ENCODE peak calls at places on chromosome 16, in five cellular contexts. One of them, this sample, is unnamed.

GRCh38 chr16:81697321-81697885 is 81.7 kb upstream of the PLCG2 start:
- DNase-seq in A549: peak; percentile 76
- DNase-seq in WTC11: peak; percentile 84
- DNase-seq in H1: peak; percentile 57
- DNase-seq in K562: peak; percentile 68
- DNase-seq in this sample: peak; percentile 54

GRCh38 chr16:27839419-27839818 is 224.1 kb downstream of the GSG1L start:
- DNase-seq in A549: no peak
- DNase-seq in WTC11: no peak
- DNase-seq in H1: no peak
- DNase-seq in K562: peak; percentile 39
- DNase-seq in this sample: peak; percentile 7

GRCh38 chr16:89319883-89320716 is 102.6 kb downstream of the ZNF778 start:
- DNase-seq in A549: peak; percentile 79
- DNase-seq in WTC11: no peak
- DNase-seq in H1: no peak
- DNase-seq in K562: peak; percentile 74
- DNase-seq in this sample: peak; percentile 85

GRCh38 chr16:65121870-65122723 is at the start of gene CDH11:
- DNase-seq in A549: no peak
- DNase-seq in WTC11: peak; percentile 70
- DNase-seq in H1: no peak
- DNase-seq in K562: no peak
- DNase-seq in this sample: peak; percentile 82

GRCh38 chr16:87570938-87571867 is 31.1 kb upstream of the JPH3 start:
- DNase-seq in A549: peak; percentile 76
- DNase-seq in WTC11: peak; percentile 85
- DNase-seq in H1: no peak
- DNase-seq in K562: peak; percentile 68
- DNase-seq in this sample: peak; percentile 53

GRCh38 chr16:24525970-24526559 is 13.3 kb upstream of the RBBP6 start:
- DNase-seq in A549: peak; percentile 82
- DNase-seq in WTC11: no peak
- DNase-seq in H1: no peak
- DNase-seq in K562: no peak
- DNase-seq in this sample: no peak

GRCh38 chr16:65336169-65336568 is 214.3 kb upstream of the CDH11 start:
- DNase-seq in A549: no peak
- DNase-seq in WTC11: no peak
- DNase-seq in H1: no peak
- DNase-seq in K562: no peak
- DNase-seq in this sample: peak; percentile 77

GRCh38 chr16:49504023-49504364 is 130.4 kb downstream of the C16orf78 start:
- DNase-seq in A549: no peak
- DNase-seq in WTC11: no peak
- DNase-seq in H1: no peak
- DNase-seq in K562: no peak
- DNase-seq in this sample: no peak

GRCh38 chr16:2815299-2815771 is 1.7 kb upstream of the PRSS21 start:
- DNase-seq in A549: no peak
- DNase-seq in WTC11: no peak
- DNase-seq in H1: no peak
- DNase-seq in K562: no peak
- DNase-seq in this sample: no peak

GRCh38 chr16:71296584-71297133 is 7.5 kb upstream of the CMTR2 start:
- DNase-seq in A549: no peak
- DNase-seq in WTC11: no peak
- DNase-seq in H1: no peak
- DNase-seq in K562: no peak
- DNase-seq in this sample: no peak

GRCh38 chr16:84423416-84423837 is 55.1 kb downstream of the ATP2C2 start:
- DNase-seq in A549: peak; percentile 80
- DNase-seq in WTC11: no peak
- DNase-seq in H1: no peak
- DNase-seq in K562: peak; percentile 73
- DNase-seq in this sample: peak; percentile 52

GRCh38 chr16:85168732-85169256 is 56.5 kb upstream of the CIBAR2 start:
- DNase-seq in A549: no peak
- DNase-seq in WTC11: peak; percentile 61
- DNase-seq in H1: no peak
- DNase-seq in K562: peak; percentile 97
- DNase-seq in this sample: peak; percentile 52

GRCh38 chr16:85046957-85047866 is 19.6 kb downstream of the KIAA0513 start:
- DNase-seq in A549: no peak
- DNase-seq in WTC11: no peak
- DNase-seq in H1: no peak
- DNase-seq in K562: peak; percentile 88
- DNase-seq in this sample: no peak

GRCh38 chr16:49952386-49952785 is 72.6 kb upstream of the CNEP1R1 start:
- DNase-seq in A549: peak; percentile 16
- DNase-seq in WTC11: no peak
- DNase-seq in H1: no peak
- DNase-seq in K562: no peak
- DNase-seq in this sample: no peak

GRCh38 chr16:1413684-1414531 is 596 bp downstream of the UNKL start:
- DNase-seq in A549: peak; percentile 79
- DNase-seq in WTC11: peak; percentile 85
- DNase-seq in H1: peak; percentile 43
- DNase-seq in K562: peak; percentile 76
- DNase-seq in this sample: peak; percentile 27

GRCh38 chr16:1412847-1413246 is 1.7 kb downstream of the UNKL start:
- DNase-seq in A549: no peak
- DNase-seq in WTC11: no peak
- DNase-seq in H1: no peak
- DNase-seq in K562: no peak
- DNase-seq in this sample: no peak

GRCh38 chr16:1416521-1416941 is 2.0 kb upstream of the UNKL start:
- DNase-seq in A549: peak; percentile 45
- DNase-seq in WTC11: no peak
- DNase-seq in H1: no peak
- DNase-seq in K562: no peak
- DNase-seq in this sample: no peak

GRCh38 chr16:1420111-1420539 is 422 bp downstream of the UQCC4 start:
- DNase-seq in A549: no peak
- DNase-seq in WTC11: no peak
- DNase-seq in H1: no peak
- DNase-seq in K562: no peak
- DNase-seq in this sample: no peak

GRCh38 chr16:1414532-1415265 is at the start of gene UNKL:
- DNase-seq in A549: peak; percentile 55
- DNase-seq in WTC11: peak; percentile 80
- DNase-seq in H1: no peak
- DNase-seq in K562: peak; percentile 92
- DNase-seq in this sample: peak; percentile 43
- TF ChIP-seq USF2 in A549: no peak
- TF ChIP-seq USF2 in WTC11: no peak
- TF ChIP-seq USF2 in H1: no peak
- TF ChIP-seq USF2 in K562: no peak
- TF ChIP-seq USF2 in this sample: no peak

GRCh38 chr16:4805231-4805630 is 2.8 kb upstream of the ROGDI start:
- DNase-seq in A549: no peak
- DNase-seq in WTC11: no peak
- DNase-seq in H1: no peak
- DNase-seq in K562: no peak
- DNase-seq in this sample: no peak
- TF ChIP-seq USF2 in A549: no peak
- TF ChIP-seq USF2 in WTC11: no peak
- TF ChIP-seq USF2 in H1: no peak
- TF ChIP-seq USF2 in K562: no peak
- TF ChIP-seq USF2 in this sample: no peak

GRCh38 chr16:75938818-75939217 is 212.5 kb upstream of the CPHXL start:
- DNase-seq in A549: no peak
- DNase-seq in WTC11: no peak
- DNase-seq in H1: no peak
- DNase-seq in K562: no peak
- DNase-seq in this sample: peak; percentile 67
- TF ChIP-seq USF2 in A549: no peak
- TF ChIP-seq USF2 in WTC11: no peak
- TF ChIP-seq USF2 in H1: no peak
- TF ChIP-seq USF2 in K562: no peak
- TF ChIP-seq USF2 in this sample: no peak

GRCh38 chr16:1061769-1062505 is 10.6 kb upstream of the SSTR5 start:
- DNase-seq in A549: no peak
- DNase-seq in WTC11: no peak
- DNase-seq in H1: no peak
- DNase-seq in K562: no peak
- DNase-seq in this sample: no peak
- TF ChIP-seq USF2 in A549: no peak
- TF ChIP-seq USF2 in WTC11: no peak
- TF ChIP-seq USF2 in H1: no peak
- TF ChIP-seq USF2 in K562: no peak
- TF ChIP-seq USF2 in this sample: no peak

GRCh38 chr16:13012591-13012990 is 111.2 kb downstream of the SHISA9 start:
- DNase-seq in A549: no peak
- DNase-seq in WTC11: no peak
- DNase-seq in H1: no peak
- DNase-seq in K562: no peak
- DNase-seq in this sample: no peak
- TF ChIP-seq USF2 in A549: no peak
- TF ChIP-seq USF2 in WTC11: no peak
- TF ChIP-seq USF2 in H1: no peak
- TF ChIP-seq USF2 in K562: no peak
- TF ChIP-seq USF2 in this sample: no peak

GRCh38 chr16:30663820-30664528 is 5.7 kb downstream of the FBRS start:
- DNase-seq in A549: no peak
- DNase-seq in WTC11: no peak
- DNase-seq in H1: no peak
- DNase-seq in K562: peak; percentile 33
- DNase-seq in this sample: no peak

GRCh38 chr16:30660424-30661251 is 2.4 kb downstream of the FBRS start:
- DNase-seq in A549: no peak
- DNase-seq in WTC11: no peak
- DNase-seq in H1: no peak
- DNase-seq in K562: peak; percentile 9
- DNase-seq in this sample: peak; percentile 58

GRCh38 chr16:30663038-30663437 is 4.8 kb downstream of the FBRS start:
- DNase-seq in A549: no peak
- DNase-seq in WTC11: no peak
- DNase-seq in H1: no peak
- DNase-seq in K562: no peak
- DNase-seq in this sample: no peak

GRCh38 chr16:30664616-30665109 is 6.4 kb downstream of the FBRS start:
- DNase-seq in A549: no peak
- DNase-seq in WTC11: no peak
- DNase-seq in H1: no peak
- DNase-seq in K562: no peak
- DNase-seq in this sample: no peak

GRCh38 chr16:30662449-30662848 is 4.2 kb downstream of the FBRS start:
- DNase-seq in A549: no peak
- DNase-seq in WTC11: no peak
- DNase-seq in H1: no peak
- DNase-seq in K562: peak; percentile 10
- DNase-seq in this sample: no peak
- TF ChIP-seq USF2 in A549: no peak
- TF ChIP-seq USF2 in WTC11: no peak
- TF ChIP-seq USF2 in H1: no peak
- TF ChIP-seq USF2 in K562: no peak
- TF ChIP-seq USF2 in this sample: no peak

DNA sequence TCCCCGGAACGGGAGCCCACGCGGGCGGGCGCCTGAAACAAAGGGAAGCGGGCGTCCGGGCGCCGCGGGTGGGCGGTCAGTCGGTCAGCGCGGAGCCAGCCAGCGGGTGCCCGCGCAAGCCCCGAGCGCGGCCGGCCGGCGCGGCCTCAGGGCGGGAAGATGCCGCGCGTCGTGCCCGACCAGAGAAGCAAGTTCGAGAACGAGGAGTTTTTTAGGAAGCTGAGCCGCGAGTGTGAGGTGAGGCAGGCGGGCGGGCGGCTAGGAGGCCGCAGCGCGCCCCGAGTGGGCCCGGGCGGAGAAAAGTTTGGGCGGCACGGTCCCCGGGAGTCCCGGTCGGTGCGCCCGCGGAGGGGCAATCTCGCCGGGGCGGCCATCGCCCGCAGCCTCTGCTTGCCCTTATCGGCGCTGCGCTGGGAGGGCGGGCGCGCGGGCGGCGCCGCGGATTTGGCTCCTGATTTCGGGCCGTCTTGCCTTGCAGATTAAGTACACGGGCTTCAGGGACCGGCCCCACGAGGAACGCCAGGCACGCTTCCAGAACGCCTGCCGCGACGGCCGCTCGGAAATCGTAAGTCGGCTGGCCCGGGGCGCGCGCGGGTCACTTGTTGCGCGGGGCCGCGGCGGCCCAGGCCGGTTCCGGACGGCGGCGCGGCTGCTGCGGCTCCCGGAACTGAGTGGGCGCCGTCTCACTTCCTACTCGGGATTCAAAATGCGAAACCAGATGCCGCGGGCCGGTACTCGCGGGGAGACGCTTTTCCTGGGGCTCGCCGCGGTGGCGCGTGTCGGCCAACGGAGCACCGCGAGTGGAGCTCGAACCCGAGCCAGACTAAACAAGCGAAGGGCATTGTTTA is 524 bp downstream of the CBFB start:
- DNase-seq in A549: peak; percentile 45
- DNase-seq in WTC11: peak; percentile 35
- DNase-seq in H1: no peak
- DNase-seq in K562: peak; percentile 64
- DNase-seq in this sample: peak; percentile 52
- TF ChIP-seq USF2 in A549: no peak
- TF ChIP-seq USF2 in WTC11: no peak
- TF ChIP-seq USF2 in H1: no peak
- TF ChIP-seq USF2 in K562: no peak
- TF ChIP-seq USF2 in this sample: no peak

GRCh38 chr16:53626816-53627215 is 76.8 kb downstream of the RPGRIP1L start:
- DNase-seq in A549: no peak
- DNase-seq in WTC11: no peak
- DNase-seq in H1: no peak
- DNase-seq in K562: no peak
- DNase-seq in this sample: no peak
- TF ChIP-seq USF2 in A549: no peak
- TF ChIP-seq USF2 in WTC11: no peak
- TF ChIP-seq USF2 in H1: no peak
- TF ChIP-seq USF2 in K562: no peak
- TF ChIP-seq USF2 in this sample: no peak

GRCh38 chr16:69889295-69889964 is 61.7 kb upstream of the CLEC18A start:
- DNase-seq in A549: no peak
- DNase-seq in WTC11: no peak
- DNase-seq in H1: no peak
- DNase-seq in K562: no peak
- DNase-seq in this sample: no peak
- TF ChIP-seq USF2 in A549: no peak
- TF ChIP-seq USF2 in WTC11: no peak
- TF ChIP-seq USF2 in H1: no peak
- TF ChIP-seq USF2 in K562: no peak
- TF ChIP-seq USF2 in this sample: no peak